ENCODE peak calls at places on chromosomes 12 and 14, in four cellular contexts. R is A549, V is BE2C, I is dorsolateral prefrontal cortex. M is an unnamed sample.

GRCh38 chr12:99271071-99271470 is 376.5 kb upstream of the GARIN6 start:
- DNase-seq in R (no peak), V (no peak), I (no peak), M (no peak)

GRCh38 chr12:3999904-4000303 is 126.7 kb upstream of the PARP11 start:
- DNase-seq in R (no peak), V (no peak), I (no peak), M (no peak)

GRCh38 chr14:92248638-92249037 is 74.3 kb upstream of the SLC24A4 start:
- DNase-seq in R (no peak), V (no peak), I (no peak), M (no peak)

GRCh38 chr12:4386756-4387155 is 7.2 kb upstream of the FGF23 start:
- DNase-seq in R (no peak), V (no peak), I (no peak), M (no peak)

GRCh38 chr12:52007158-52007921 is 594 bp downstream of the TAMALIN start:
- DNase-seq in R (no peak), V (no peak), I (no peak), M (no peak)

GRCh38 chr12:96233941-96234461 is 39.8 kb downstream of the ELK3 start:
- DNase-seq in R (no peak), V (peak), I (peak), M (no peak)

GRCh38 chr12:4814485-4814884 is 94.3 kb downstream of the GALNT8 start:
- DNase-seq in R (no peak), V (no peak), I (no peak), M (no peak)

GRCh38 chr12:6635856-6636521 is at the start of gene LPAR5:
- DNase-seq in R (peak), V (no peak), I (no peak), M (no peak)

GRCh38 chr12:87413784-87414183 is 615.4 kb downstream of the C12orf50 start:
- DNase-seq in R (no peak), V (peak), I (no peak), M (no peak)

GRCh38 chr14:72961579-72962335 is 35.5 kb downstream of the DCAF4 start:
- DNase-seq in R (peak), V (no peak), I (no peak), M (no peak)

GRCh38 chr12:109301643-109302176 is 7.4 kb downstream of the FOXN4 start:
- DNase-seq in R (no peak), V (no peak), I (no peak), M (no peak)

GRCh38 chr12:123263196-123263817 is 8.3 kb downstream of the CDK2AP1 start:
- DNase-seq in R (no peak), V (no peak), I (no peak), M (no peak)

GRCh38 chr14:92690171-92691011 is 58.0 kb downstream of the LGMN start:
- DNase-seq in R (peak), V (peak), I (no peak), M (no peak)

GRCh38 chr14:31829256-31829923 is 247.7 kb upstream of the ARHGAP5 start:
- DNase-seq in R (peak), V (no peak), I (no peak), M (no peak)

GRCh38 chr12:106288510-106289195 is 13.9 kb upstream of the TCP11L2 start:
- DNase-seq in R (peak), V (no peak), I (no peak), M (peak)

GRCh38 chr12:55250944-55251343 is 6.5 kb downstream of the OR6C74 start:
- DNase-seq in R (no peak), V (no peak), I (no peak), M (no peak)

DNA sequence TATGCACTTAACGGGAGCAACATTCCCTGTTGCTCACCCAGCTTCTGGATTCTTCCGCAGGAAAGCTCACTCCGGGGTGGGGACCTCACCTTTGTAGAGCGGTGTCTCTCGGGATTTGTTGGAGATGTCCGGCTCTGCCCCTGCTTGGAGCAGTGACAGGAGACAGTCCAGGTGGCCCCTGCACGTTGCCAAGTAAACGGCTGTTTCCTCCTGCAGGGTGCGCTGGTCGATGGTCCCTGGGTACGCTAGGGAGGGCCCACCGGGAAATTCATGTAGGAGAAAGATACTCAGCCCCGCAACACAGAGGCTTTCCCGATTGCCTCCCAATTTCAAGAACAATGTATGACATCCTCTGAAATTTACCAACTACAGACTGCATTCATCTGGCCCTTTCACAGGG is 23.1 kb downstream of the ASB2 start:
- DNase-seq in R (no peak), V (peak), I (no peak), M (no peak)
- TF ChIP-seq CTCF in R (no peak), V (peak), I (no peak), M (no peak)

DNA sequence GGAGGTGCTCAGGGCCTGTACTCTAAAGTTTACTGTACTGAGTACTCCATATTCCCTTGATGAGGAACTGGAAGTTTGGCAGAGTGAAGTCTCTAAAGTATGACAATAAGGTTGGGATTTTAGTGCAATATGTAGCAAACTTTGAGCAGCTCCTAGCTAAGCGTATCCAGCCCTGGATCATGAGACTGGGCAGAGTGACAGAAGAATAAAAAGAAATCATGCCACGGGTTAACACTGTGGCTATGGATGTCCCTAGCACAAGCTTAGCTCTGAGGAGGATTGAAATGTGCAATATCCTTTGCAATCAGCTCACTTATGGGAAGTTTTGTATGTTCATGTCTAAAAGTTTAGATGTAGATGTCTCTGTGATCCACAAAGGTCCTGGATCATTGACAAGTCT is 114.1 kb downstream of the SMOC1 start:
- DNase-seq in R (no peak), V (no peak), I (no peak), M (no peak)
- H3K4me3 ChIP-seq in R (no peak), V (no peak), I (no peak), M (no peak)

DNA sequence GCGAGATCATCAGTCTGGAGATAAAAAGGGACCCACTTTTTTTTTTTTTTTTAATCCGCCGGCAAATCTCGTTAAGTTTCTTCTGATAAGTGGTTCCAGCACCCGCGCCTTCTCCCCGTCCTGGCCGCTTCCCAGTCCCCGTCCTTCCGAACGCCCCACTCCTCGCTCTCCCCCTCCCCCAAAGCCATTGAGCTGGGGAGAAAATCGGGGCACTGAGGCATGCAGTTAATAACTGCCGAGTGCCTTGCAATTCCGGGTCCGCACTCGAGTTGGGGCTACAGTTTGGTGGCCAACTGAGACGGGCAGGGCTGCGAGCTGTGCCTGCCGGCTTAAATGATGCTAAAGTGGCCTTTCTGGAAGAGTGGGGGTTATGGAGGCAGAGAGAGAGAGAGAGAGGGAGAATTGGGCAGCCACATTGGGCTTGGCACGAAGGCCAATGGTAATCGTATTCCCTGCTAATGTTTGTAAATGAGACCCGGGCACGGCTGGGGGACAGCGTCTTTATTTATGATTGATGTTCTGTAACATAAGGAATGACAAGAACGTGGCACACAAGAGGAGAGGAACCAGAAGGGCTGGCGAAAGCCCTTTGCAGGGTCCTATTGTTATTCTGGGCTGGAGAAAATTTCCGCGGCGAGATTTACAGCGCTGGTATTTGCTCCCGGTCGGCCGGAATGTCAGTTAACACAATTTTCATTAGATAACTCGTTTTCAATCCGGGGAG is 115.4 kb upstream of the MYL2 start:
- DNase-seq in R (no peak), V (no peak), I (no peak), M (no peak)
- TF ChIP-seq CTCF in R (no peak), V (no peak), I (no peak), M (no peak)

DNA sequence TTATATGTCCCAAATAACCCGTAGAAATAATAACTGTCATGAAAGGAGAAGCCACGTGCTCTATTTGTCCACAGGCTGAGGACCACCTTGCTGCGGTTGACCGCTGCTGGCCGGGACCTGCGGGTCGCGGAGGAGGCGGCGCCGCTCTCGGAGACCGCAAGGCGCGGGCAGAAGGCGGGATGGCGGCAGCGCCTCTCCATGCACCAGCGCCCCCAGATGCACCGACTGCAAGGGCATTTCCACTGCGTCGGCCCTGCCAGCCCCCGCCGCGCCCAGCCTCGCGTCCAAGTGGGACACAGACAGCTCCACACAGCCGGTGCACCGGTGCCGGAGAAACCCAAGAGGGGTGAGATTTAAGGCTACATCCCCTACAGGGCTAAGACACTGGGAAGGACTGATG is 21.0 kb downstream of the RPGRIP1 start:
- DNase-seq in R (no peak), V (peak), I (no peak), M (no peak)
- H3K4me3 ChIP-seq in R (no peak), V (peak), I (peak), M (no peak)

GRCh38 chr12:121184425-121184824 is 25.5 kb upstream of the P2RX4 start:
- DNase-seq in R (no peak), V (no peak), I (no peak), M (no peak)
- TF ChIP-seq CTCF in R (no peak), V (no peak), I (no peak), M (no peak)

GRCh38 chr12:56721721-56722120 is 3.4 kb downstream of the NACA start:
- DNase-seq in R (no peak), V (no peak), I (no peak), M (no peak)
- H3K4me3 ChIP-seq in R (peak), V (peak), I (no peak), M (no peak)

GRCh38 chr12:105279460-105280056 is 43.6 kb upstream of the APPL2 start:
- DNase-seq in R (peak), V (peak), I (peak), M (no peak)

GRCh38 chr12:105285378-105285777 is 45.1 kb upstream of the C12orf75 start:
- DNase-seq in R (no peak), V (no peak), I (no peak), M (no peak)

GRCh38 chr12:105280966-105281693 is 45.2 kb upstream of the APPL2 start:
- DNase-seq in R (peak), V (no peak), I (no peak), M (no peak)

GRCh38 chr12:105278043-105278697 is 42.2 kb upstream of the APPL2 start:
- DNase-seq in R (peak), V (no peak), I (no peak), M (no peak)

DNA sequence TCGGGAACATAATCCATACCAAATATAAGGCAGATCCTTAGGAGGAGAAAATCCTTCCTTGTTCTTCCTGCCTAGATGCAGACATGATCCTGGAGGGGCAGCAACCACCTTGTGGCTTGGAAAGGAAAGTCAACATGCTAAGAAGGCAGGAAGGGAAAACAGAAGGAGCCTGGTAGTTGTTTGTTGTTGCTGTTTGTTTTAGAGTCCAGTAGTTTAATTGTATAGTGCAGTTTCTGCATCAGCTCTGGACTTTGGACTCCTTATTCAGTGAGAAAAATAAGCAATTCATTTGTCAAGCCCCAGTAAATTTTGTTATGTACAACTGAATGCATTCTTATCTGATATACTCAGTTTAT is 45.7 kb upstream of the APPL2 start:
- DNase-seq in R (peak), V (no peak), I (no peak), M (no peak)
- TF ChIP-seq CTCF in R (no peak), V (no peak), I (no peak), M (no peak)

GRCh38 chr14:51917186-51917585 is 56.8 kb downstream of the GNG2 start:
- DNase-seq in R (no peak), V (no peak), I (no peak), M (no peak)
- H3K4me3 ChIP-seq in R (no peak), V (no peak), I (no peak), M (no peak)

DNA sequence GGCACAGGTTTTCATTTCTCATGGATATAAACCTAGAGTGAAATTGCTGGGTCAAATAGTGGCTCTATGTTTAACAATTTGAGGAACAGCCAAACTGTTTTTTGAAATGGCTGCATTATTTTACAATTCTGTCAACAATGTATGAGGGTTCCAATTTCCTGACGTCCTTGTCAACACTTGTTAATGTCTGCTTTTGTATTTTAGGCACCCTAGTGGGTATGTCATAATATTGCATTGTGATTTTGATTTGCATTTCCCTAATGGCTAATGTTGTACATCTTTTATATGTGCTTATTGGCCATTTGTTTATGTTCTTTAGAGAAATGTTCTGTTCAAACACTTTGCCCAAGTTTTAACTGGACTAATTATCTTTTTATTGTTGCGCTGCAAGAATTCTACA is 93.2 kb downstream of the GPR65 start:
- DNase-seq in R (no peak), V (no peak), I (no peak), M (no peak)
- TF ChIP-seq CTCF in R (no peak), V (no peak), I (no peak), M (no peak)

GRCh38 chr14:68951800-68952540 is 27.1 kb downstream of the ACTN1 start:
- DNase-seq in R (no peak), V (peak), I (no peak), M (no peak)
- H3K4me3 ChIP-seq in R (peak), V (peak), I (no peak), M (peak)

M was measured in AG04449.